ENCODE peak calls at places on chromosome 7, in six cellular contexts. One of them, this sample, is unnamed.

GRCh38 chr7:123289200-123289599 is 89.4 kb upstream of the SLC13A1 start:
- DNase-seq in H54: no peak
- DNase-seq in CD8-positive, alpha-beta T cell: no peak
- DNase-seq in AG04450: no peak
- DNase-seq in stimulated activated CD4-positive, alpha-beta T cell treated with anti-CD3 and anti-CD28 coated beads, Interleukin-12 subunit alpha, Interleukin-12 subunit beta, amount 100 ng/mL, for 4 hours: no peak
- DNase-seq in ecto neural progenitor cell: no peak
- DNase-seq in this sample: no peak

GRCh38 chr7:103912906-103913610 is 76.4 kb downstream of the RELN start:
- DNase-seq in stimulated activated CD4-positive, alpha-beta T cell treated with anti-CD3 and anti-CD28 coated beads, Interleukin-12 subunit alpha, Interleukin-12 subunit beta, amount 100 ng/mL, for 4 hours: no peak
- DNase-seq in H54: no peak
- DNase-seq in AG04450: no peak
- DNase-seq in CD8-positive, alpha-beta T cell: no peak
- DNase-seq in ecto neural progenitor cell: no peak
- DNase-seq in this sample: no peak

GRCh38 chr7:150409300-150410030 is 30.3 kb downstream of the ZNF775 start:
- DNase-seq in H54: no peak
- DNase-seq in ecto neural progenitor cell: no peak
- DNase-seq in CD8-positive, alpha-beta T cell: no peak
- DNase-seq in AG04450: no peak
- DNase-seq in stimulated activated CD4-positive, alpha-beta T cell treated with anti-CD3 and anti-CD28 coated beads, Interleukin-12 subunit alpha, Interleukin-12 subunit beta, amount 100 ng/mL, for 4 hours: no peak
- DNase-seq in this sample: no peak

GRCh38 chr7:151722533-151722932 is 154.4 kb downstream of the PRKAG2 start:
- DNase-seq in ecto neural progenitor cell: no peak
- DNase-seq in stimulated activated CD4-positive, alpha-beta T cell treated with anti-CD3 and anti-CD28 coated beads, Interleukin-12 subunit alpha, Interleukin-12 subunit beta, amount 100 ng/mL, for 4 hours: no peak
- DNase-seq in AG04450: no peak
- DNase-seq in H54: no peak
- DNase-seq in CD8-positive, alpha-beta T cell: no peak
- DNase-seq in this sample: no peak

GRCh38 chr7:49643321-49643720 is 130.1 kb upstream of the VWC2 start:
- DNase-seq in CD8-positive, alpha-beta T cell: no peak
- DNase-seq in H54: no peak
- DNase-seq in AG04450: no peak
- DNase-seq in stimulated activated CD4-positive, alpha-beta T cell treated with anti-CD3 and anti-CD28 coated beads, Interleukin-12 subunit alpha, Interleukin-12 subunit beta, amount 100 ng/mL, for 4 hours: no peak
- DNase-seq in ecto neural progenitor cell: peak
- DNase-seq in this sample: no peak

GRCh38 chr7:45196374-45196773 is 38.8 kb downstream of the RAMP3 start:
- DNase-seq in ecto neural progenitor cell: no peak
- DNase-seq in H54: no peak
- DNase-seq in CD8-positive, alpha-beta T cell: no peak
- DNase-seq in AG04450: no peak
- DNase-seq in stimulated activated CD4-positive, alpha-beta T cell treated with anti-CD3 and anti-CD28 coated beads, Interleukin-12 subunit alpha, Interleukin-12 subunit beta, amount 100 ng/mL, for 4 hours: peak
- DNase-seq in this sample: no peak

GRCh38 chr7:116689787-116690186 is 17.8 kb downstream of the MET start:
- DNase-seq in AG04450: no peak
- DNase-seq in H54: no peak
- DNase-seq in ecto neural progenitor cell: no peak
- DNase-seq in stimulated activated CD4-positive, alpha-beta T cell treated with anti-CD3 and anti-CD28 coated beads, Interleukin-12 subunit alpha, Interleukin-12 subunit beta, amount 100 ng/mL, for 4 hours: no peak
- DNase-seq in CD8-positive, alpha-beta T cell: no peak
- DNase-seq in this sample: no peak

GRCh38 chr7:108046952-108047506 is 44.1 kb upstream of the LAMB1 start:
- DNase-seq in stimulated activated CD4-positive, alpha-beta T cell treated with anti-CD3 and anti-CD28 coated beads, Interleukin-12 subunit alpha, Interleukin-12 subunit beta, amount 100 ng/mL, for 4 hours: no peak
- DNase-seq in AG04450: no peak
- DNase-seq in H54: no peak
- DNase-seq in CD8-positive, alpha-beta T cell: no peak
- DNase-seq in ecto neural progenitor cell: no peak
- DNase-seq in this sample: no peak

GRCh38 chr7:226281-226882 is 34.0 kb downstream of the FAM20C start:
- DNase-seq in CD8-positive, alpha-beta T cell: no peak
- DNase-seq in ecto neural progenitor cell: no peak
- DNase-seq in stimulated activated CD4-positive, alpha-beta T cell treated with anti-CD3 and anti-CD28 coated beads, Interleukin-12 subunit alpha, Interleukin-12 subunit beta, amount 100 ng/mL, for 4 hours: no peak
- DNase-seq in H54: peak
- DNase-seq in AG04450: no peak
- DNase-seq in this sample: no peak

GRCh38 chr7:18235819-18236218 is 208.2 kb upstream of the PRPS1L1 start:
- DNase-seq in H54: no peak
- DNase-seq in CD8-positive, alpha-beta T cell: no peak
- DNase-seq in ecto neural progenitor cell: no peak
- DNase-seq in AG04450: no peak
- DNase-seq in stimulated activated CD4-positive, alpha-beta T cell treated with anti-CD3 and anti-CD28 coated beads, Interleukin-12 subunit alpha, Interleukin-12 subunit beta, amount 100 ng/mL, for 4 hours: no peak
- DNase-seq in this sample: no peak

GRCh38 chr7:150941983-150942590 is 36.0 kb downstream of the KCNH2 start:
- DNase-seq in stimulated activated CD4-positive, alpha-beta T cell treated with anti-CD3 and anti-CD28 coated beads, Interleukin-12 subunit alpha, Interleukin-12 subunit beta, amount 100 ng/mL, for 4 hours: peak
- DNase-seq in AG04450: no peak
- DNase-seq in H54: no peak
- DNase-seq in ecto neural progenitor cell: no peak
- DNase-seq in CD8-positive, alpha-beta T cell: peak
- DNase-seq in this sample: peak

GRCh38 chr7:108973075-108973474 is 403.4 kb downstream of the DNAJB9 start:
- DNase-seq in ecto neural progenitor cell: no peak
- DNase-seq in CD8-positive, alpha-beta T cell: no peak
- DNase-seq in H54: no peak
- DNase-seq in stimulated activated CD4-positive, alpha-beta T cell treated with anti-CD3 and anti-CD28 coated beads, Interleukin-12 subunit alpha, Interleukin-12 subunit beta, amount 100 ng/mL, for 4 hours: no peak
- DNase-seq in AG04450: no peak
- DNase-seq in this sample: no peak

GRCh38 chr7:39656415-39656814 is 33.0 kb downstream of the RALA start:
- DNase-seq in ecto neural progenitor cell: no peak
- DNase-seq in CD8-positive, alpha-beta T cell: no peak
- DNase-seq in stimulated activated CD4-positive, alpha-beta T cell treated with anti-CD3 and anti-CD28 coated beads, Interleukin-12 subunit alpha, Interleukin-12 subunit beta, amount 100 ng/mL, for 4 hours: no peak
- DNase-seq in H54: no peak
- DNase-seq in AG04450: no peak
- DNase-seq in this sample: no peak

GRCh38 chr7:12281026-12281425 is 69.9 kb downstream of the TMEM106B start:
- DNase-seq in ecto neural progenitor cell: no peak
- DNase-seq in AG04450: no peak
- DNase-seq in CD8-positive, alpha-beta T cell: no peak
- DNase-seq in H54: peak
- DNase-seq in stimulated activated CD4-positive, alpha-beta T cell treated with anti-CD3 and anti-CD28 coated beads, Interleukin-12 subunit alpha, Interleukin-12 subunit beta, amount 100 ng/mL, for 4 hours: no peak
- DNase-seq in this sample: no peak

GRCh38 chr7:106015586-106016218 is 52.6 kb downstream of the CDHR3 start:
- DNase-seq in stimulated activated CD4-positive, alpha-beta T cell treated with anti-CD3 and anti-CD28 coated beads, Interleukin-12 subunit alpha, Interleukin-12 subunit beta, amount 100 ng/mL, for 4 hours: no peak
- DNase-seq in AG04450: no peak
- DNase-seq in H54: no peak
- DNase-seq in ecto neural progenitor cell: no peak
- DNase-seq in CD8-positive, alpha-beta T cell: no peak
- DNase-seq in this sample: no peak

GRCh38 chr7:70735313-70735712 is 396.6 kb upstream of the GALNT17 start:
- DNase-seq in stimulated activated CD4-positive, alpha-beta T cell treated with anti-CD3 and anti-CD28 coated beads, Interleukin-12 subunit alpha, Interleukin-12 subunit beta, amount 100 ng/mL, for 4 hours: no peak
- DNase-seq in ecto neural progenitor cell: no peak
- DNase-seq in AG04450: no peak
- DNase-seq in H54: no peak
- DNase-seq in CD8-positive, alpha-beta T cell: no peak
- DNase-seq in this sample: no peak